ENCODE peak calls at places on chromosomes 16 and 17, in nine cellular contexts. One of them, this sample, is unnamed.

GRCh38 chr17:27578718-27579085 is 52.3 kb upstream of the LGALS9 start:
- DNase-seq in substantia nigra: no peak
- DNase-seq in epithelial cell of proximal tubule: no peak
- DNase-seq in fibroblast of the conjunctiva: no peak
- DNase-seq in EH: no peak
- DNase-seq in astrocyte: peak; percentile 60
- DNase-seq in H54: no peak
- DNase-seq in hepatic stellate cell: no peak
- DNase-seq in PC-9: no peak
- DNase-seq in this sample: no peak

GRCh38 chr17:57459286-57459915 is 203.1 kb downstream of the MSI2 start:
- DNase-seq in EH: peak; percentile 89
- DNase-seq in H54: peak; percentile 85
- DNase-seq in astrocyte: peak; percentile 92
- DNase-seq in epithelial cell of proximal tubule: peak; percentile 51
- DNase-seq in fibroblast of the conjunctiva: no peak
- DNase-seq in PC-9: no peak
- DNase-seq in substantia nigra: no peak
- DNase-seq in hepatic stellate cell: no peak
- DNase-seq in this sample: no peak

GRCh38 chr17:50542795-50543774 is 3.9 kb upstream of the SPATA20 start:
- DNase-seq in PC-9: peak; percentile 37
- DNase-seq in substantia nigra: no peak
- DNase-seq in hepatic stellate cell: no peak
- DNase-seq in H54: no peak
- DNase-seq in fibroblast of the conjunctiva: no peak
- DNase-seq in astrocyte: no peak
- DNase-seq in EH: no peak
- DNase-seq in epithelial cell of proximal tubule: no peak
- DNase-seq in this sample: no peak

GRCh38 chr17:70144260-70144846 is 25.0 kb upstream of the KCNJ2 start:
- DNase-seq in fibroblast of the conjunctiva: peak; percentile 23
- DNase-seq in astrocyte: peak; percentile 7
- DNase-seq in H54: no peak
- DNase-seq in hepatic stellate cell: peak; percentile 9
- DNase-seq in PC-9: no peak
- DNase-seq in epithelial cell of proximal tubule: no peak
- DNase-seq in EH: peak; percentile 55
- DNase-seq in substantia nigra: no peak
- DNase-seq in this sample: no peak

GRCh38 chr16:1481906-1482835 is 6.6 kb downstream of the PTX4 start:
- DNase-seq in astrocyte: peak; percentile 49
- DNase-seq in epithelial cell of proximal tubule: no peak
- DNase-seq in PC-9: peak; percentile 34
- DNase-seq in fibroblast of the conjunctiva: no peak
- DNase-seq in H54: no peak
- DNase-seq in hepatic stellate cell: peak; percentile 27
- DNase-seq in EH: no peak
- DNase-seq in substantia nigra: no peak
- DNase-seq in this sample: no peak

GRCh38 chr16:2915196-2915929 is 3.6 kb downstream of the FLYWCH1 start:
- DNase-seq in PC-9: no peak
- DNase-seq in EH: peak; percentile 11
- DNase-seq in fibroblast of the conjunctiva: no peak
- DNase-seq in hepatic stellate cell: no peak
- DNase-seq in epithelial cell of proximal tubule: no peak
- DNase-seq in H54: no peak
- DNase-seq in astrocyte: no peak
- DNase-seq in substantia nigra: no peak
- DNase-seq in this sample: no peak

GRCh38 chr16:83802135-83802534 is 5.6 kb upstream of the HSBP1 start:
- DNase-seq in EH: peak; percentile 92
- DNase-seq in astrocyte: peak; percentile 54
- DNase-seq in substantia nigra: no peak
- DNase-seq in H54: no peak
- DNase-seq in fibroblast of the conjunctiva: peak; percentile 62
- DNase-seq in epithelial cell of proximal tubule: no peak
- DNase-seq in PC-9: peak; percentile 40
- DNase-seq in hepatic stellate cell: peak; percentile 89
- DNase-seq in this sample: no peak

GRCh38 chr16:89956511-89957213 is 8.1 kb downstream of the DEF8 start:
- DNase-seq in EH: no peak
- DNase-seq in epithelial cell of proximal tubule: no peak
- DNase-seq in astrocyte: no peak
- DNase-seq in H54: no peak
- DNase-seq in hepatic stellate cell: no peak
- DNase-seq in fibroblast of the conjunctiva: no peak
- DNase-seq in substantia nigra: no peak
- DNase-seq in PC-9: no peak
- DNase-seq in this sample: no peak

GRCh38 chr17:35214631-35215273 is 20.6 kb upstream of the SLC35G3 start:
- DNase-seq in substantia nigra: no peak
- DNase-seq in H54: no peak
- DNase-seq in epithelial cell of proximal tubule: no peak
- DNase-seq in astrocyte: no peak
- DNase-seq in EH: no peak
- DNase-seq in fibroblast of the conjunctiva: no peak
- DNase-seq in hepatic stellate cell: no peak
- DNase-seq in PC-9: no peak
- DNase-seq in this sample: peak; percentile 32

GRCh38 chr16:50615891-50616290 is 65.2 kb downstream of the SNX20 start:
- DNase-seq in astrocyte: peak; percentile 27
- DNase-seq in H54: no peak
- DNase-seq in EH: no peak
- DNase-seq in epithelial cell of proximal tubule: no peak
- DNase-seq in fibroblast of the conjunctiva: peak; percentile 17
- DNase-seq in substantia nigra: no peak
- DNase-seq in hepatic stellate cell: no peak
- DNase-seq in PC-9: no peak
- DNase-seq in this sample: no peak

GRCh38 chr16:678858-679807 is 1.1 kb upstream of the STUB1 start:
- DNase-seq in PC-9: peak; percentile 72
- DNase-seq in fibroblast of the conjunctiva: no peak
- DNase-seq in hepatic stellate cell: no peak
- DNase-seq in substantia nigra: peak; percentile 49
- DNase-seq in EH: peak; percentile 64
- DNase-seq in H54: peak; percentile 61
- DNase-seq in astrocyte: peak; percentile 21
- DNase-seq in epithelial cell of proximal tubule: no peak
- DNase-seq in this sample: peak; percentile 38

GRCh38 chr16:85649411-85649977 is 36.4 kb downstream of the GSE1 start:
- DNase-seq in EH: no peak
- DNase-seq in epithelial cell of proximal tubule: no peak
- DNase-seq in astrocyte: no peak
- DNase-seq in fibroblast of the conjunctiva: no peak
- DNase-seq in H54: no peak
- DNase-seq in hepatic stellate cell: no peak
- DNase-seq in substantia nigra: no peak
- DNase-seq in PC-9: no peak
- DNase-seq in this sample: no peak

GRCh38 chr17:55444471-55445441 is 23.1 kb upstream of the MMD start:
- DNase-seq in hepatic stellate cell: peak; percentile 40
- DNase-seq in epithelial cell of proximal tubule: no peak
- DNase-seq in fibroblast of the conjunctiva: no peak
- DNase-seq in H54: no peak
- DNase-seq in substantia nigra: no peak
- DNase-seq in astrocyte: no peak
- DNase-seq in EH: peak; percentile 60
- DNase-seq in PC-9: no peak
- DNase-seq in this sample: no peak

GRCh38 chr17:63382826-63383225 is 63.3 kb downstream of the CYB561 start:
- DNase-seq in fibroblast of the conjunctiva: no peak
- DNase-seq in substantia nigra: no peak
- DNase-seq in PC-9: no peak
- DNase-seq in EH: peak; percentile 64
- DNase-seq in hepatic stellate cell: peak; percentile 44
- DNase-seq in H54: no peak
- DNase-seq in epithelial cell of proximal tubule: no peak
- DNase-seq in astrocyte: peak; percentile 39
- DNase-seq in this sample: no peak

GRCh38 chr17:9360610-9361571 is 214.7 kb downstream of the STX8 start:
- DNase-seq in PC-9: no peak
- DNase-seq in substantia nigra: no peak
- DNase-seq in hepatic stellate cell: peak; percentile 66
- DNase-seq in fibroblast of the conjunctiva: peak; percentile 83
- DNase-seq in astrocyte: peak; percentile 63
- DNase-seq in EH: peak; percentile 83
- DNase-seq in epithelial cell of proximal tubule: peak; percentile 50
- DNase-seq in H54: peak; percentile 28
- DNase-seq in this sample: no peak

GRCh38 chr17:73067075-73067474 is 25.4 kb downstream of the SLC39A11 start:
- DNase-seq in PC-9: no peak
- DNase-seq in substantia nigra: no peak
- DNase-seq in hepatic stellate cell: no peak
- DNase-seq in epithelial cell of proximal tubule: no peak
- DNase-seq in astrocyte: peak; percentile 27
- DNase-seq in fibroblast of the conjunctiva: no peak
- DNase-seq in H54: no peak
- DNase-seq in EH: no peak
- DNase-seq in this sample: no peak

GRCh38 chr17:4297351-4297750 is 33.6 kb upstream of the ANKFY1 start:
- DNase-seq in EH: peak; percentile 19
- DNase-seq in fibroblast of the conjunctiva: no peak
- DNase-seq in PC-9: no peak
- DNase-seq in substantia nigra: no peak
- DNase-seq in H54: no peak
- DNase-seq in epithelial cell of proximal tubule: no peak
- DNase-seq in astrocyte: peak; percentile 37
- DNase-seq in hepatic stellate cell: no peak
- DNase-seq in this sample: no peak

GRCh38 chr17:60720763-60721531 is 43.3 kb downstream of the BCAS3 start:
- DNase-seq in EH: peak; percentile 73
- DNase-seq in substantia nigra: no peak
- DNase-seq in H54: peak; percentile 40
- DNase-seq in PC-9: peak; percentile 22
- DNase-seq in hepatic stellate cell: peak; percentile 50
- DNase-seq in fibroblast of the conjunctiva: peak; percentile 51
- DNase-seq in epithelial cell of proximal tubule: no peak
- DNase-seq in astrocyte: peak; percentile 46
- DNase-seq in this sample: no peak

GRCh38 chr17:69326302-69327059 is 452 bp downstream of the ABCA5 start:
- DNase-seq in substantia nigra: no peak
- DNase-seq in EH: peak; percentile 31
- DNase-seq in astrocyte: peak; percentile 26
- DNase-seq in PC-9: no peak
- DNase-seq in epithelial cell of proximal tubule: peak; percentile 19
- DNase-seq in H54: no peak
- DNase-seq in fibroblast of the conjunctiva: no peak
- DNase-seq in hepatic stellate cell: peak; percentile 8
- DNase-seq in this sample: no peak

GRCh38 chr17:44374306-44375195 is 10.9 kb upstream of the FAM171A2 start:
- DNase-seq in hepatic stellate cell: no peak
- DNase-seq in EH: no peak
- DNase-seq in epithelial cell of proximal tubule: no peak
- DNase-seq in PC-9: no peak
- DNase-seq in H54: no peak
- DNase-seq in fibroblast of the conjunctiva: no peak
- DNase-seq in substantia nigra: no peak
- DNase-seq in astrocyte: no peak
- DNase-seq in this sample: no peak

GRCh38 chr17:7803981-7804380 is 30.0 kb upstream of the KDM6B start:
- DNase-seq in epithelial cell of proximal tubule: no peak
- DNase-seq in PC-9: peak; percentile 12
- DNase-seq in astrocyte: no peak
- DNase-seq in substantia nigra: no peak
- DNase-seq in hepatic stellate cell: no peak
- DNase-seq in H54: no peak
- DNase-seq in EH: peak; percentile 34
- DNase-seq in fibroblast of the conjunctiva: no peak
- DNase-seq in this sample: no peak

GRCh38 chr16:78425957-78426590 is 326.6 kb downstream of the WWOX start:
- DNase-seq in substantia nigra: no peak
- DNase-seq in astrocyte: no peak
- DNase-seq in fibroblast of the conjunctiva: no peak
- DNase-seq in H54: no peak
- DNase-seq in epithelial cell of proximal tubule: no peak
- DNase-seq in hepatic stellate cell: no peak
- DNase-seq in PC-9: no peak
- DNase-seq in EH: no peak
- DNase-seq in this sample: no peak

GRCh38 chr16:56911771-56912541 is 20.0 kb upstream of the HERPUD1 start:
- DNase-seq in EH: peak; percentile 83
- DNase-seq in hepatic stellate cell: peak; percentile 63
- DNase-seq in PC-9: no peak
- DNase-seq in H54: peak; percentile 12
- DNase-seq in fibroblast of the conjunctiva: no peak
- DNase-seq in astrocyte: peak; percentile 83
- DNase-seq in substantia nigra: peak; percentile 34
- DNase-seq in epithelial cell of proximal tubule: no peak
- DNase-seq in this sample: no peak

GRCh38 chr16:24189941-24190340 is 66.2 kb upstream of the CACNG3 start:
- DNase-seq in fibroblast of the conjunctiva: no peak
- DNase-seq in EH: no peak
- DNase-seq in hepatic stellate cell: no peak
- DNase-seq in epithelial cell of proximal tubule: no peak
- DNase-seq in PC-9: no peak
- DNase-seq in H54: no peak
- DNase-seq in astrocyte: no peak
- DNase-seq in substantia nigra: no peak
- DNase-seq in this sample: no peak

GRCh38 chr17:58565389-58566311 is 51.2 kb upstream of the MTMR4 start:
- DNase-seq in H54: no peak
- DNase-seq in substantia nigra: no peak
- DNase-seq in fibroblast of the conjunctiva: no peak
- DNase-seq in EH: no peak
- DNase-seq in epithelial cell of proximal tubule: no peak
- DNase-seq in PC-9: peak; percentile 10
- DNase-seq in astrocyte: no peak
- DNase-seq in hepatic stellate cell: no peak
- DNase-seq in this sample: no peak

GRCh38 chr16:54687043-54687655 is 243.5 kb upstream of the IRX5 start:
- DNase-seq in H54: no peak
- DNase-seq in epithelial cell of proximal tubule: no peak
- DNase-seq in astrocyte: no peak
- DNase-seq in EH: no peak
- DNase-seq in hepatic stellate cell: no peak
- DNase-seq in PC-9: no peak
- DNase-seq in substantia nigra: no peak
- DNase-seq in fibroblast of the conjunctiva: no peak
- DNase-seq in this sample: no peak

GRCh38 chr17:18205861-18206260 is 19.6 kb upstream of the LLGL1 start:
- DNase-seq in substantia nigra: no peak
- DNase-seq in astrocyte: no peak
- DNase-seq in epithelial cell of proximal tubule: no peak
- DNase-seq in EH: no peak
- DNase-seq in PC-9: no peak
- DNase-seq in hepatic stellate cell: no peak
- DNase-seq in H54: no peak
- DNase-seq in fibroblast of the conjunctiva: no peak
- DNase-seq in this sample: no peak

GRCh38 chr17:4314179-4314578 is 50.4 kb upstream of the ANKFY1 start:
- DNase-seq in EH: no peak
- DNase-seq in epithelial cell of proximal tubule: no peak
- DNase-seq in H54: no peak
- DNase-seq in fibroblast of the conjunctiva: no peak
- DNase-seq in hepatic stellate cell: no peak
- DNase-seq in astrocyte: no peak
- DNase-seq in substantia nigra: no peak
- DNase-seq in PC-9: no peak
- DNase-seq in this sample: no peak

GRCh38 chr17:70254735-70255460 is 85.6 kb downstream of the KCNJ2 start:
- DNase-seq in H54: no peak
- DNase-seq in PC-9: no peak
- DNase-seq in astrocyte: peak; percentile 50
- DNase-seq in EH: no peak
- DNase-seq in epithelial cell of proximal tubule: no peak
- DNase-seq in substantia nigra: no peak
- DNase-seq in fibroblast of the conjunctiva: no peak
- DNase-seq in hepatic stellate cell: no peak
- DNase-seq in this sample: no peak

GRCh38 chr17:68640601-68641000 is 39.4 kb upstream of the FAM20A start:
- DNase-seq in astrocyte: no peak
- DNase-seq in substantia nigra: no peak
- DNase-seq in H54: no peak
- DNase-seq in EH: peak; percentile 45
- DNase-seq in hepatic stellate cell: no peak
- DNase-seq in PC-9: no peak
- DNase-seq in epithelial cell of proximal tubule: no peak
- DNase-seq in fibroblast of the conjunctiva: no peak
- DNase-seq in this sample: no peak

GRCh38 chr16:48609453-48610023 is 442 bp downstream of the N4BP1 start:
- DNase-seq in fibroblast of the conjunctiva: no peak
- DNase-seq in substantia nigra: no peak
- DNase-seq in hepatic stellate cell: no peak
- DNase-seq in epithelial cell of proximal tubule: no peak
- DNase-seq in astrocyte: peak; percentile 29
- DNase-seq in H54: peak; percentile 59
- DNase-seq in EH: peak; percentile 69
- DNase-seq in PC-9: no peak
- DNase-seq in this sample: no peak